ENCODE peak calls at places on chromosomes 12 and 14, in six cellular contexts. O, Z, N, J, W and Y are unnamed samples.
A peak's percentile ranks its signal among the peaks of the same experiment; 100 is the strongest.

GRCh38 chr14:23392613-23393012 is 15.5 kb downstream of the MYH6 start:
- DNase-seq in O (no peak), Z (no peak), N (no peak), J (no peak), W (no peak), Y (no peak)

GRCh38 chr14:64721391-64721791 is 17.2 kb downstream of the PLEKHG3 start:
- DNase-seq in O (peak; percentile 10), Z (no peak), N (peak; percentile 43), J (no peak), W (no peak), Y (peak; percentile 81)

GRCh38 chr12:104309446-104309993 is 6.0 kb downstream of the EID3 start:
- DNase-seq in O (peak; percentile 21), Z (no peak), N (no peak), J (no peak), W (no peak), Y (peak; percentile 77)

GRCh38 chr12:68951652-68952051 is 18.7 kb upstream of the CPM start:
- DNase-seq in O (no peak), Z (no peak), N (no peak), J (no peak), W (no peak), Y (no peak)

GRCh38 chr12:30882706-30883105 is 43.8 kb upstream of the TSPAN11 start:
- DNase-seq in O (no peak), Z (no peak), N (no peak), J (no peak), W (no peak), Y (peak; percentile 90)

GRCh38 chr12:29807125-29807524 is 23.4 kb upstream of the TMTC1 start:
- DNase-seq in O (no peak), Z (no peak), N (no peak), J (no peak), W (no peak), Y (no peak)

GRCh38 chr12:57087689-57088441 is 1.0 kb upstream of the NAB2 start:
- DNase-seq in O (peak; percentile 64), Z (peak; percentile 94), N (no peak), J (no peak), W (peak; percentile 58), Y (peak; percentile 81)

GRCh38 chr12:4355843-4356327 is 23.6 kb downstream of the FGF23 start:
- DNase-seq in O (peak; percentile 13), Z (no peak), N (no peak), J (no peak), W (peak; percentile 7), Y (peak; percentile 75)

GRCh38 chr14:22336031-22336430 is 253.0 kb downstream of the DAD1 start:
- DNase-seq in O (no peak), Z (no peak), N (no peak), J (no peak), W (no peak), Y (no peak)

GRCh38 chr12:69324797-69325466 is 23.2 kb upstream of the LYZ start:
- DNase-seq in O (no peak), Z (no peak), N (no peak), J (no peak), W (no peak), Y (no peak)

GRCh38 chr12:23473071-23473470 is 476.4 kb downstream of the SOX5 start:
- DNase-seq in O (no peak), Z (no peak), N (no peak), J (no peak), W (no peak), Y (peak; percentile 9)

GRCh38 chr12:103688659-103689058 is 101.6 kb downstream of the STAB2 start:
- DNase-seq in O (no peak), Z (no peak), N (no peak), J (no peak), W (no peak), Y (no peak)

GRCh38 chr14:91858536-91859275 is 8.6 kb downstream of the TC2N start:
- DNase-seq in O (peak; percentile 16), Z (no peak), N (no peak), J (no peak), W (no peak), Y (peak; percentile 7)

GRCh38 chr12:85923767-85924331 is 49.8 kb downstream of the NTS start:
- DNase-seq in O (no peak), Z (no peak), N (no peak), J (no peak), W (no peak), Y (peak; percentile 49)

GRCh38 chr14:34199585-34199984 is 248.7 kb upstream of the EGLN3 start:
- DNase-seq in O (no peak), Z (no peak), N (no peak), J (no peak), W (no peak), Y (no peak)

GRCh38 chr12:53733051-53733812 is 6.0 kb upstream of the CALCOCO1 start:
- DNase-seq in O (no peak), Z (no peak), N (no peak), J (no peak), W (no peak), Y (no peak)

GRCh38 chr12:132444957-132445883 is 44.7 kb upstream of the FBRSL1 start:
- DNase-seq in O (peak; percentile 90), Z (peak; percentile 43), N (no peak), J (no peak), W (peak; percentile 79), Y (peak; percentile 95)

GRCh38 chr12:124509676-124510300 is 57.6 kb downstream of the NCOR2 start:
- DNase-seq in O (peak; percentile 31), Z (no peak), N (peak; percentile 71), J (no peak), W (no peak), Y (peak; percentile 55)

GRCh38 chr12:81123611-81124010 is 45.7 kb downstream of the ACSS3 start:
- DNase-seq in O (no peak), Z (no peak), N (no peak), J (no peak), W (no peak), Y (no peak)

GRCh38 chr12:104637616-104638015 is 180.9 kb downstream of the CHST11 start:
- DNase-seq in O (no peak), Z (peak; percentile 31), N (no peak), J (no peak), W (no peak), Y (no peak)

GRCh38 chr12:77120156-77120555 is 54.8 kb upstream of the E2F7 start:
- DNase-seq in O (no peak), Z (no peak), N (no peak), J (no peak), W (no peak), Y (no peak)

GRCh38 chr14:36652542-36653201 is 9.0 kb upstream of the PAX9 start:
- DNase-seq in O (no peak), Z (no peak), N (no peak), J (no peak), W (no peak), Y (peak; percentile 92)

GRCh38 chr12:51631591-51631990 is 40.6 kb downstream of the SCN8A start:
- DNase-seq in O (no peak), Z (no peak), N (peak; percentile 14), J (no peak), W (no peak), Y (peak; percentile 79)

GRCh38 chr12:81668475-81668874 is 90.7 kb downstream of the PPFIA2 start:
- DNase-seq in O (no peak), Z (no peak), N (no peak), J (no peak), W (no peak), Y (peak; percentile 79)

GRCh38 chr12:52277486-52278245 is 3.2 kb downstream of the KRT86 start:
- DNase-seq in O (no peak), Z (no peak), N (no peak), J (no peak), W (no peak), Y (no peak)

GRCh38 chr12:128786741-128787391 is 36.9 kb downstream of the SLC15A4 start:
- DNase-seq in O (no peak), Z (no peak), N (no peak), J (no peak), W (no peak), Y (no peak)

GRCh38 chr12:20376984-20377383 is 8.6 kb downstream of the PDE3A start:
- DNase-seq in O (peak; percentile 10), Z (no peak), N (no peak), J (no peak), W (no peak), Y (peak; percentile 64)

GRCh38 chr12:69872804-69873203 is 47.8 kb downstream of the MYRFL start:
- DNase-seq in O (no peak), Z (no peak), N (no peak), J (no peak), W (no peak), Y (no peak)